ENCODE peak calls at places on chromosomes 1 and 21, in ten cellular contexts. P is epithelial cell of proximal tubule; F is T-helper 17 cell; L is iris pigment epithelial cell; W is BE2C; Y is CD8-positive, alpha-beta memory T cell; V is AG08396; J is activated naive CD4-positive, alpha-beta T cell treated with Interleukin-2 at 50 U/mL for 16 hours; I is GOT3; C is gastrocnemius medialis. M is an unnamed sample.

GRCh38 chr1:43435146-43436145 is 18.3 kb downstream of the HYI start:
- DNase-seq in P (no peak), F (no peak), L (peak), W (no peak), Y (peak), V (peak), J (no peak), I (no peak), C (no peak), M (no peak)

GRCh38 chr1:27445177-27445936 is 44.6 kb downstream of the WASF2 start:
- DNase-seq in P (no peak), F (no peak), L (no peak), W (no peak), Y (no peak), V (no peak), J (no peak), I (no peak), C (no peak), M (no peak)

GRCh38 chr1:167221804-167222610 is 1.3 kb downstream of the POU2F1 start:
- DNase-seq in P (no peak), F (peak), L (peak), W (peak), Y (peak), V (peak), J (peak), I (peak), C (peak), M (peak)

GRCh38 chr21:45209046-45209445 is 78.6 kb downstream of the POFUT2 start:
- DNase-seq in P (no peak), F (no peak), L (peak), W (no peak), Y (no peak), V (peak), J (no peak), I (no peak), C (no peak), M (no peak)

GRCh38 chr1:229714964-229715603 is 89.0 kb downstream of the URB2 start:
- DNase-seq in P (no peak), F (peak), L (peak), W (peak), Y (peak), V (no peak), J (peak), I (no peak), C (no peak), M (peak)

GRCh38 chr1:117146067-117146466 is 24.5 kb upstream of the TRIM45 start:
- DNase-seq in P (no peak), F (no peak), L (no peak), W (no peak), Y (no peak), V (no peak), J (no peak), I (no peak), C (no peak), M (no peak)

GRCh38 chr1:30908886-30909777 is 574 bp upstream of the SDC3 start:
- DNase-seq in P (no peak), F (no peak), L (no peak), W (no peak), Y (peak), V (no peak), J (no peak), I (no peak), C (no peak), M (peak)

GRCh38 chr1:18941221-18942141 is 15.0 kb downstream of the IFFO2 start:
- DNase-seq in P (no peak), F (no peak), L (peak), W (no peak), Y (no peak), V (no peak), J (no peak), I (no peak), C (no peak), M (no peak)

GRCh38 chr1:243732627-243733026 is 117.4 kb downstream of the AKT3 start:
- DNase-seq in P (no peak), F (no peak), L (no peak), W (no peak), Y (no peak), V (no peak), J (no peak), I (no peak), C (no peak), M (no peak)

GRCh38 chr1:53220171-53220961 is at the start of gene CZIB:
- DNase-seq in P (peak), F (peak), L (peak), W (peak), Y (peak), V (peak), J (peak), I (peak), C (peak), M (peak)

GRCh38 chr1:205994342-205994741 is 8.9 kb downstream of the RAB7B start:
- DNase-seq in P (no peak), F (no peak), L (no peak), W (no peak), Y (no peak), V (no peak), J (no peak), I (no peak), C (no peak), M (no peak)

GRCh38 chr1:150973826-150974579 is 632 bp downstream of the CERS2 start:
- DNase-seq in P (no peak), F (peak), L (no peak), W (peak), Y (peak), V (peak), J (peak), I (no peak), C (no peak), M (peak)

GRCh38 chr21:26842976-26843911 is 2.0 kb downstream of the ADAMTS1 start:
- DNase-seq in P (peak), F (no peak), L (peak), W (peak), Y (no peak), V (peak), J (no peak), I (peak), C (peak), M (no peak)

GRCh38 chr1:228825840-228826484 is 90.7 kb downstream of the RHOU start:
- DNase-seq in P (no peak), F (no peak), L (no peak), W (no peak), Y (no peak), V (no peak), J (no peak), I (no peak), C (no peak), M (no peak)

GRCh38 chr1:53278294-53278693 is 40.0 kb upstream of the MAGOH start:
- DNase-seq in P (no peak), F (peak), L (no peak), W (peak), Y (peak), V (peak), J (peak), I (no peak), C (no peak), M (peak)

GRCh38 chr1:201016943-201017827 is 6.3 kb downstream of the KIF21B start:
- DNase-seq in P (no peak), F (no peak), L (no peak), W (peak), Y (no peak), V (no peak), J (no peak), I (no peak), C (no peak), M (no peak)

GRCh38 chr1:214316597-214316996 is 35.6 kb downstream of the SMYD2 start:
- DNase-seq in P (peak), F (no peak), L (peak), W (no peak), Y (no peak), V (no peak), J (no peak), I (no peak), C (peak), M (no peak)

GRCh38 chr1:198153103-198153502 is 3.7 kb upstream of the NEK7 start:
- DNase-seq in P (no peak), F (no peak), L (peak), W (no peak), Y (no peak), V (peak), J (no peak), I (no peak), C (peak), M (no peak)

GRCh38 chr21:43917515-43918384 is 52.7 kb downstream of the AGPAT3 start:
- DNase-seq in P (no peak), F (no peak), L (no peak), W (no peak), Y (peak), V (no peak), J (peak), I (no peak), C (no peak), M (peak)

GRCh38 chr1:201016211-201016651 is 7.3 kb downstream of the KIF21B start:
- DNase-seq in P (no peak), F (no peak), L (peak), W (peak), Y (no peak), V (no peak), J (no peak), I (no peak), C (no peak), M (no peak)

GRCh38 chr1:113453771-113454083 is 63.4 kb downstream of the MAGI3 start:
- DNase-seq in P (no peak), F (no peak), L (peak), W (peak), Y (no peak), V (no peak), J (no peak), I (no peak), C (no peak), M (no peak)

GRCh38 chr21:33383056-33383888 is 19.9 kb upstream of the IFNGR2 start:
- DNase-seq in P (peak), F (peak), L (peak), W (peak), Y (peak), V (peak), J (peak), I (no peak), C (no peak), M (peak)

GRCh38 chr1:197356723-197357533 is 88.9 kb downstream of the CRB1 start:
- DNase-seq in P (no peak), F (no peak), L (peak), W (peak), Y (no peak), V (peak), J (no peak), I (no peak), C (no peak), M (peak)

GRCh38 chr1:54410359-54410758 is 4.2 kb upstream of the SSBP3 start:
- DNase-seq in P (no peak), F (no peak), L (no peak), W (no peak), Y (no peak), V (no peak), J (no peak), I (no peak), C (no peak), M (no peak)